ENCODE peak calls at places on chromosomes 5 and 9, in nine cellular contexts. One of them, this sample, is unnamed. For H3K4me1, the result is how much of the 10 kb centered on the place peaks cover.

GRCh38 chr5:83048277-83048676 is 28.9 kb downstream of the TMEM167A start:
- DNase-seq in MM.1S: no peak
- DNase-seq in OCI-LY7: no peak
- DNase-seq in neural progenitor cell: no peak
- DNase-seq in HCT116: no peak
- DNase-seq in GM23338: no peak
- DNase-seq in PC-3: no peak
- DNase-seq in SK-N-SH: no peak
- DNase-seq in GM23248: no peak
- DNase-seq in this sample: no peak

GRCh38 chr5:56616454-56617160 is 198.7 kb upstream of the MAP3K1 start:
- DNase-seq in GM23248: no peak
- DNase-seq in neural progenitor cell: no peak
- DNase-seq in GM23338: no peak
- DNase-seq in SK-N-SH: no peak
- DNase-seq in PC-3: no peak
- DNase-seq in HCT116: no peak
- DNase-seq in OCI-LY7: no peak
- DNase-seq in MM.1S: no peak
- DNase-seq in this sample: no peak

GRCh38 chr5:37103302-37103701 is 145.9 kb downstream of the CPLANE1 start:
- DNase-seq in OCI-LY7: no peak
- DNase-seq in PC-3: no peak
- DNase-seq in HCT116: no peak
- DNase-seq in MM.1S: no peak
- DNase-seq in GM23248: no peak
- DNase-seq in SK-N-SH: no peak
- DNase-seq in neural progenitor cell: no peak
- DNase-seq in GM23338: no peak
- DNase-seq in this sample: no peak

GRCh38 chr5:4879075-4879474 is 261.1 kb upstream of the ADAMTS16 start:
- DNase-seq in PC-3: no peak
- DNase-seq in neural progenitor cell: no peak
- DNase-seq in GM23338: no peak
- DNase-seq in MM.1S: no peak
- DNase-seq in GM23248: no peak
- DNase-seq in SK-N-SH: no peak
- DNase-seq in HCT116: no peak
- DNase-seq in OCI-LY7: no peak
- DNase-seq in this sample: no peak

GRCh38 chr5:55620009-55620770 is 85.4 kb upstream of the PLPP1 start:
- DNase-seq in OCI-LY7: no peak
- DNase-seq in SK-N-SH: no peak
- DNase-seq in PC-3: peak
- DNase-seq in HCT116: no peak
- DNase-seq in MM.1S: no peak
- DNase-seq in GM23338: no peak
- DNase-seq in neural progenitor cell: no peak
- DNase-seq in GM23248: no peak
- DNase-seq in this sample: no peak

GRCh38 chr5:61162832-61163567 is 732 bp upstream of the SMIM15 start:
- DNase-seq in SK-N-SH: peak
- DNase-seq in neural progenitor cell: peak
- DNase-seq in MM.1S: no peak
- DNase-seq in HCT116: no peak
- DNase-seq in GM23338: peak
- DNase-seq in OCI-LY7: no peak
- DNase-seq in GM23248: peak
- DNase-seq in PC-3: peak
- DNase-seq in this sample: no peak

GRCh38 chr5:58410441-58410840 is 49.4 kb downstream of the PLK2 start:
- DNase-seq in GM23248: peak
- DNase-seq in SK-N-SH: no peak
- DNase-seq in HCT116: no peak
- DNase-seq in OCI-LY7: no peak
- DNase-seq in GM23338: peak
- DNase-seq in PC-3: peak
- DNase-seq in neural progenitor cell: no peak
- DNase-seq in MM.1S: peak
- DNase-seq in this sample: peak

GRCh38 chr9:104923289-104923688 is 4.7 kb downstream of the ABCA1 start:
- DNase-seq in GM23338: no peak
- DNase-seq in neural progenitor cell: no peak
- DNase-seq in SK-N-SH: no peak
- DNase-seq in OCI-LY7: peak
- DNase-seq in GM23248: peak
- DNase-seq in MM.1S: no peak
- DNase-seq in PC-3: no peak
- DNase-seq in HCT116: no peak
- DNase-seq in this sample: no peak

GRCh38 chr9:2465921-2466460 is 155.6 kb upstream of the VLDLR start:
- DNase-seq in OCI-LY7: no peak
- DNase-seq in PC-3: peak
- DNase-seq in GM23338: peak
- DNase-seq in GM23248: no peak
- DNase-seq in SK-N-SH: no peak
- DNase-seq in MM.1S: peak
- DNase-seq in HCT116: peak
- DNase-seq in neural progenitor cell: no peak
- DNase-seq in this sample: peak

GRCh38 chr5:91384671-91385430 is 1.7 kb upstream of the ARRDC3 start:
- DNase-seq in OCI-LY7: peak
- DNase-seq in GM23338: peak
- DNase-seq in SK-N-SH: peak
- DNase-seq in HCT116: peak
- DNase-seq in MM.1S: peak
- DNase-seq in neural progenitor cell: peak
- DNase-seq in GM23248: peak
- DNase-seq in PC-3: peak
- DNase-seq in this sample: peak

GRCh38 chr5:142796492-142797109 is 26.4 kb downstream of the ARHGAP26 start:
- DNase-seq in HCT116: no peak
- DNase-seq in MM.1S: no peak
- DNase-seq in GM23338: no peak
- DNase-seq in SK-N-SH: no peak
- DNase-seq in neural progenitor cell: no peak
- DNase-seq in PC-3: no peak
- DNase-seq in OCI-LY7: no peak
- DNase-seq in GM23248: no peak
- DNase-seq in this sample: peak

GRCh38 chr5:77882670-77883257 is 106.6 kb upstream of the TBCA start:
- DNase-seq in OCI-LY7: no peak
- DNase-seq in GM23338: no peak
- DNase-seq in SK-N-SH: no peak
- DNase-seq in HCT116: no peak
- DNase-seq in PC-3: peak
- DNase-seq in MM.1S: no peak
- DNase-seq in GM23248: peak
- DNase-seq in neural progenitor cell: no peak
- DNase-seq in this sample: no peak

GRCh38 chr5:142618125-142618524 is 67.8 kb downstream of the FGF1 start:
- DNase-seq in GM23248: peak
- DNase-seq in OCI-LY7: no peak
- DNase-seq in MM.1S: no peak
- DNase-seq in neural progenitor cell: no peak
- DNase-seq in PC-3: peak
- DNase-seq in GM23338: no peak
- DNase-seq in SK-N-SH: no peak
- DNase-seq in HCT116: no peak
- DNase-seq in this sample: no peak

GRCh38 chr5:61232490-61232889 is 70.2 kb upstream of the SMIM15 start:
- DNase-seq in MM.1S: no peak
- DNase-seq in GM23248: no peak
- DNase-seq in GM23338: no peak
- DNase-seq in SK-N-SH: no peak
- DNase-seq in PC-3: no peak
- DNase-seq in neural progenitor cell: no peak
- DNase-seq in OCI-LY7: no peak
- DNase-seq in HCT116: no peak
- DNase-seq in this sample: no peak

GRCh38 chr9:123335227-123335985 is 20.6 kb upstream of the CRB2 start:
- DNase-seq in MM.1S: no peak
- DNase-seq in OCI-LY7: peak
- DNase-seq in GM23338: peak
- DNase-seq in SK-N-SH: no peak
- DNase-seq in HCT116: no peak
- DNase-seq in PC-3: no peak
- DNase-seq in GM23248: peak
- DNase-seq in neural progenitor cell: peak
- DNase-seq in this sample: peak

GRCh38 chr9:83154087-83154736 is 91.3 kb upstream of the RASEF start:
- DNase-seq in OCI-LY7: no peak
- DNase-seq in SK-N-SH: no peak
- DNase-seq in HCT116: no peak
- DNase-seq in GM23248: peak
- DNase-seq in MM.1S: peak
- DNase-seq in neural progenitor cell: no peak
- DNase-seq in GM23338: no peak
- DNase-seq in PC-3: peak
- DNase-seq in this sample: peak

GRCh38 chr5:83760579-83760978 is 39.9 kb upstream of the HAPLN1 start:
- DNase-seq in neural progenitor cell: no peak
- DNase-seq in GM23248: no peak
- DNase-seq in SK-N-SH: no peak
- DNase-seq in HCT116: no peak
- DNase-seq in MM.1S: no peak
- DNase-seq in PC-3: no peak
- DNase-seq in OCI-LY7: no peak
- DNase-seq in GM23338: no peak
- DNase-seq in this sample: no peak

GRCh38 chr9:79446540-79447307 is 125.0 kb upstream of the TLE4 start:
- DNase-seq in neural progenitor cell: no peak
- DNase-seq in PC-3: no peak
- DNase-seq in GM23248: no peak
- DNase-seq in HCT116: no peak
- DNase-seq in MM.1S: no peak
- DNase-seq in SK-N-SH: no peak
- DNase-seq in GM23338: no peak
- DNase-seq in OCI-LY7: no peak
- DNase-seq in this sample: no peak

GRCh38 chr5:132493241-132493640 is 2.7 kb upstream of the IRF1 start:
- DNase-seq in SK-N-SH: no peak
- DNase-seq in GM23338: no peak
- DNase-seq in MM.1S: no peak
- DNase-seq in HCT116: no peak
- DNase-seq in OCI-LY7: no peak
- DNase-seq in neural progenitor cell: no peak
- DNase-seq in PC-3: no peak
- DNase-seq in GM23248: no peak
- DNase-seq in this sample: peak

GRCh38 chr9:35272989-35273388 is 111.2 kb downstream of the UNC13B start:
- DNase-seq in MM.1S: no peak
- DNase-seq in neural progenitor cell: no peak
- DNase-seq in SK-N-SH: no peak
- DNase-seq in GM23338: no peak
- DNase-seq in OCI-LY7: no peak
- DNase-seq in PC-3: peak
- DNase-seq in HCT116: no peak
- DNase-seq in GM23248: peak
- DNase-seq in this sample: no peak

GRCh38 chr5:43017438-43017820 is 22.7 kb downstream of the ANXA2R start:
- DNase-seq in HCT116: no peak
- DNase-seq in SK-N-SH: no peak
- DNase-seq in neural progenitor cell: peak
- DNase-seq in MM.1S: no peak
- DNase-seq in OCI-LY7: peak
- DNase-seq in GM23248: peak
- DNase-seq in PC-3: peak
- DNase-seq in GM23338: no peak
- DNase-seq in this sample: peak

GRCh38 chr5:157267025-157267424 is 1.1 kb downstream of the CYFIP2 start:
- DNase-seq in neural progenitor cell: no peak
- DNase-seq in HCT116: no peak
- DNase-seq in GM23248: no peak
- DNase-seq in MM.1S: no peak
- DNase-seq in GM23338: no peak
- DNase-seq in SK-N-SH: no peak
- DNase-seq in OCI-LY7: no peak
- DNase-seq in PC-3: peak
- DNase-seq in this sample: no peak
- H3K4me1 ChIP-seq in neural progenitor cell: under half
- H3K4me1 ChIP-seq in HCT116: under half
- H3K4me1 ChIP-seq in GM23248: under half
- H3K4me1 ChIP-seq in MM.1S: half or more
- H3K4me1 ChIP-seq in GM23338: under half
- H3K4me1 ChIP-seq in SK-N-SH: under half
- H3K4me1 ChIP-seq in OCI-LY7: half or more
- H3K4me1 ChIP-seq in PC-3: under half
- H3K4me1 ChIP-seq in this sample: under half

DNA sequence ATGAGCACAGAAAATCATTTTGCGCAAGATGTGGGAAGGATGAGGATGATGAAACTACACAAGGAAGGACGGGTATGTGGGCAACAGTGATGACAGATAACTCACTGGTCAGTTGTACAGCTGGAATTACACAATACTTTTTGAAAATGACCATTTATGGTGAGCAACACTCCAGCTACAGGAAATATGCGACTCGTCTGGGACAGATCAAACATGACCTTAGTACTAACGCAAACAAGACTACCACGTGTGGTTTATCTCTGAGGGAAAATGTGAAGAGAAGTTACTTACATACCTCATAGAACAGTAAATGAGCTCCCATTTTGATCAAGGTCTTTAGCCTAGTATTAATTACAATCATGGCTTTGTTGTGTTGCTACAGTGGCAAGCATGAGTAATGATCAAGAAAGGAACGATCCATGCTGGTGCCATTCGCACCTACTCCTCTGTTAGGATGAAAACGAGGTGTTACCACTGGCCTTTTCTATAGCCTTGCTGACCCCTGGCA is 456.9 kb downstream of the BNC2 start:
- DNase-seq in HCT116: no peak
- DNase-seq in GM23338: no peak
- DNase-seq in GM23248: peak
- DNase-seq in PC-3: peak
- DNase-seq in OCI-LY7: no peak
- DNase-seq in MM.1S: no peak
- DNase-seq in SK-N-SH: no peak
- DNase-seq in neural progenitor cell: no peak
- DNase-seq in this sample: peak
- TF ChIP-seq EZH2phosphoT487 in HCT116: no peak
- TF ChIP-seq EZH2phosphoT487 in GM23338: no peak
- TF ChIP-seq EZH2phosphoT487 in GM23248: peak
- TF ChIP-seq EZH2phosphoT487 in PC-3: no peak
- TF ChIP-seq EZH2phosphoT487 in OCI-LY7: no peak
- TF ChIP-seq EZH2phosphoT487 in MM.1S: no peak
- TF ChIP-seq EZH2phosphoT487 in SK-N-SH: no peak
- TF ChIP-seq EZH2phosphoT487 in neural progenitor cell: no peak
- TF ChIP-seq EZH2phosphoT487 in this sample: no peak

GRCh38 chr5:16740046-16740445 is 123.2 kb upstream of the RETREG1 start:
- DNase-seq in HCT116: no peak
- DNase-seq in OCI-LY7: no peak
- DNase-seq in GM23338: no peak
- DNase-seq in SK-N-SH: no peak
- DNase-seq in GM23248: no peak
- DNase-seq in MM.1S: no peak
- DNase-seq in PC-3: no peak
- DNase-seq in neural progenitor cell: peak
- DNase-seq in this sample: no peak
- H3K4me1 ChIP-seq in HCT116: under half
- H3K4me1 ChIP-seq in OCI-LY7: under half
- H3K4me1 ChIP-seq in GM23338: under half
- H3K4me1 ChIP-seq in SK-N-SH: under half
- H3K4me1 ChIP-seq in GM23248: under half
- H3K4me1 ChIP-seq in MM.1S: under half
- H3K4me1 ChIP-seq in PC-3: under half
- H3K4me1 ChIP-seq in neural progenitor cell: half or more
- H3K4me1 ChIP-seq in this sample: under half

GRCh38 chr5:150302301-150303069 is at the start of gene ARSI:
- DNase-seq in GM23338: peak
- DNase-seq in SK-N-SH: no peak
- DNase-seq in OCI-LY7: no peak
- DNase-seq in MM.1S: peak
- DNase-seq in PC-3: peak
- DNase-seq in HCT116: no peak
- DNase-seq in neural progenitor cell: peak
- DNase-seq in GM23248: peak
- DNase-seq in this sample: peak
- TF ChIP-seq EZH2phosphoT487 in GM23338: no peak
- TF ChIP-seq EZH2phosphoT487 in SK-N-SH: no peak
- TF ChIP-seq EZH2phosphoT487 in OCI-LY7: no peak
- TF ChIP-seq EZH2phosphoT487 in MM.1S: no peak
- TF ChIP-seq EZH2phosphoT487 in PC-3: no peak
- TF ChIP-seq EZH2phosphoT487 in HCT116: no peak
- TF ChIP-seq EZH2phosphoT487 in neural progenitor cell: no peak
- TF ChIP-seq EZH2phosphoT487 in GM23248: no peak
- TF ChIP-seq EZH2phosphoT487 in this sample: no peak